ENCODE peak calls at places on chromosome 11, in five cellular contexts. A, P, W, J and D are unnamed samples.

GRCh38 chr11:112580864-112581263 is 320.2 kb upstream of the PLET1 start:
- DNase-seq in A (no peak), P (no peak), W (no peak), J (no peak), D (no peak)

GRCh38 chr11:126791446-126791845 is 209.1 kb downstream of the KIRREL3 start:
- DNase-seq in A (peak), P (no peak), W (no peak), J (no peak), D (no peak)

GRCh38 chr11:92841719-92842118 is 127.7 kb upstream of the MTNR1B start:
- DNase-seq in A (no peak), P (no peak), W (peak), J (no peak), D (no peak)

GRCh38 chr11:92322225-92322624 is 97.6 kb downstream of the FAT3 start:
- DNase-seq in A (no peak), P (no peak), W (peak), J (no peak), D (no peak)

GRCh38 chr11:115941481-115941993 is 437.3 kb upstream of the CADM1 start:
- DNase-seq in A (no peak), P (peak), W (peak), J (no peak), D (peak)

GRCh38 chr11:65438257-65439151 is 15.9 kb downstream of the NEAT1 start:
- DNase-seq in A (no peak), P (no peak), W (peak), J (no peak), D (no peak)

GRCh38 chr11:100905684-100906083 is 218.6 kb downstream of the ARHGAP42 start:
- DNase-seq in A (no peak), P (no peak), W (no peak), J (no peak), D (no peak)

GRCh38 chr11:102730036-102730815 is 5.5 kb upstream of the MMP8 start:
- DNase-seq in A (no peak), P (no peak), W (peak), J (no peak), D (no peak)

GRCh38 chr11:87037450-87038234 is at the start of gene TMEM135:
- DNase-seq in A (peak), P (peak), W (peak), J (peak), D (peak)

GRCh38 chr11:64642876-64643257 is 51.8 kb downstream of the SLC22A12 start:
- DNase-seq in A (no peak), P (no peak), W (no peak), J (no peak), D (no peak)

GRCh38 chr11:2885017-2885675 is 429 bp downstream of the CDKN1C start:
- DNase-seq in A (peak), P (peak), W (peak), J (no peak), D (peak)

GRCh38 chr11:35629914-35630313 is 11.7 kb downstream of the FJX1 start:
- DNase-seq in A (no peak), P (no peak), W (peak), J (no peak), D (no peak)